ENCODE peak calls at places on chromosomes 2 and 18, in five cellular contexts. One of them, this sample, is unnamed.

GRCh38 chr2:118123561-118124232 is 35.4 kb downstream of the INSIG2 start:
- DNase-seq in LNCaP clone FGC: peak; percentile 81
- DNase-seq in activated CD8-positive, alpha-beta T cell treated with anti-CD3 and anti-CD28 coated beads for 36 hours: no peak
- DNase-seq in neural crest cell: no peak
- DNase-seq in HFFc6: peak; percentile 96
- DNase-seq in this sample: no peak

GRCh38 chr18:23828426-23828825 is 139.2 kb downstream of the LAMA3 start:
- DNase-seq in LNCaP clone FGC: no peak
- DNase-seq in activated CD8-positive, alpha-beta T cell treated with anti-CD3 and anti-CD28 coated beads for 36 hours: peak; percentile 64
- DNase-seq in neural crest cell: no peak
- DNase-seq in HFFc6: peak; percentile 60
- DNase-seq in this sample: peak; percentile 63

GRCh38 chr18:48990497-48991298 is 39.9 kb upstream of the SMAD7 start:
- DNase-seq in LNCaP clone FGC: no peak
- DNase-seq in activated CD8-positive, alpha-beta T cell treated with anti-CD3 and anti-CD28 coated beads for 36 hours: no peak
- DNase-seq in neural crest cell: no peak
- DNase-seq in HFFc6: peak; percentile 68
- DNase-seq in this sample: no peak

GRCh38 chr2:223051580-223052375 is at the start of gene KCNE4:
- DNase-seq in LNCaP clone FGC: no peak
- DNase-seq in activated CD8-positive, alpha-beta T cell treated with anti-CD3 and anti-CD28 coated beads for 36 hours: no peak
- DNase-seq in neural crest cell: no peak
- DNase-seq in HFFc6: peak; percentile 72
- DNase-seq in this sample: no peak

GRCh38 chr18:68406761-68407160 is 308.1 kb downstream of the TMX3 start:
- DNase-seq in LNCaP clone FGC: peak; percentile 21
- DNase-seq in activated CD8-positive, alpha-beta T cell treated with anti-CD3 and anti-CD28 coated beads for 36 hours: no peak
- DNase-seq in neural crest cell: no peak
- DNase-seq in HFFc6: no peak
- DNase-seq in this sample: no peak

GRCh38 chr18:59359576-59359952 is 499 bp upstream of the LMAN1 start:
- DNase-seq in LNCaP clone FGC: no peak
- DNase-seq in activated CD8-positive, alpha-beta T cell treated with anti-CD3 and anti-CD28 coated beads for 36 hours: no peak
- DNase-seq in neural crest cell: no peak
- DNase-seq in HFFc6: no peak
- DNase-seq in this sample: no peak

GRCh38 chr2:57516740-57517340 is 529.8 kb upstream of the VRK2 start:
- DNase-seq in LNCaP clone FGC: no peak
- DNase-seq in activated CD8-positive, alpha-beta T cell treated with anti-CD3 and anti-CD28 coated beads for 36 hours: no peak
- DNase-seq in neural crest cell: no peak
- DNase-seq in HFFc6: peak; percentile 58
- DNase-seq in this sample: peak; percentile 47

GRCh38 chr2:95272781-95273180 is 1.5 kb upstream of the PROM2 start:
- DNase-seq in LNCaP clone FGC: no peak
- DNase-seq in activated CD8-positive, alpha-beta T cell treated with anti-CD3 and anti-CD28 coated beads for 36 hours: no peak
- DNase-seq in neural crest cell: no peak
- DNase-seq in HFFc6: no peak
- DNase-seq in this sample: no peak

GRCh38 chr18:31857516-31858106 is 85.3 kb downstream of the TRAPPC8 start:
- DNase-seq in LNCaP clone FGC: no peak
- DNase-seq in activated CD8-positive, alpha-beta T cell treated with anti-CD3 and anti-CD28 coated beads for 36 hours: no peak
- DNase-seq in neural crest cell: no peak
- DNase-seq in HFFc6: no peak
- DNase-seq in this sample: no peak

GRCh38 chr2:42371621-42372473 is 10.8 kb upstream of the COX7A2L start:
- DNase-seq in LNCaP clone FGC: no peak
- DNase-seq in activated CD8-positive, alpha-beta T cell treated with anti-CD3 and anti-CD28 coated beads for 36 hours: no peak
- DNase-seq in neural crest cell: no peak
- DNase-seq in HFFc6: no peak
- DNase-seq in this sample: no peak

GRCh38 chr2:19801367-19802087 is 100.3 kb downstream of the TTC32 start:
- DNase-seq in LNCaP clone FGC: no peak
- DNase-seq in activated CD8-positive, alpha-beta T cell treated with anti-CD3 and anti-CD28 coated beads for 36 hours: no peak
- DNase-seq in neural crest cell: no peak
- DNase-seq in HFFc6: peak; percentile 95
- DNase-seq in this sample: no peak

GRCh38 chr2:108823286-108823685 is 36.7 kb downstream of the CCDC138 start:
- DNase-seq in LNCaP clone FGC: no peak
- DNase-seq in activated CD8-positive, alpha-beta T cell treated with anti-CD3 and anti-CD28 coated beads for 36 hours: no peak
- DNase-seq in neural crest cell: no peak
- DNase-seq in HFFc6: no peak
- DNase-seq in this sample: no peak

GRCh38 chr2:219073413-219074129 is 12.8 kb upstream of the IHH start:
- DNase-seq in LNCaP clone FGC: peak; percentile 34
- DNase-seq in activated CD8-positive, alpha-beta T cell treated with anti-CD3 and anti-CD28 coated beads for 36 hours: peak; percentile 43
- DNase-seq in neural crest cell: peak; percentile 35
- DNase-seq in HFFc6: peak; percentile 52
- DNase-seq in this sample: peak; percentile 65

GRCh38 chr2:165455940-165456479 is 13.5 kb upstream of the CSRNP3 start:
- DNase-seq in LNCaP clone FGC: no peak
- DNase-seq in activated CD8-positive, alpha-beta T cell treated with anti-CD3 and anti-CD28 coated beads for 36 hours: no peak
- DNase-seq in neural crest cell: no peak
- DNase-seq in HFFc6: no peak
- DNase-seq in this sample: no peak

GRCh38 chr2:146940016-146940685 is 904.7 kb upstream of the ACVR2A start:
- DNase-seq in LNCaP clone FGC: no peak
- DNase-seq in activated CD8-positive, alpha-beta T cell treated with anti-CD3 and anti-CD28 coated beads for 36 hours: no peak
- DNase-seq in neural crest cell: no peak
- DNase-seq in HFFc6: no peak
- DNase-seq in this sample: no peak

GRCh38 chr2:155223781-155224406 is 525.4 kb downstream of the KCNJ3 start:
- DNase-seq in LNCaP clone FGC: no peak
- DNase-seq in activated CD8-positive, alpha-beta T cell treated with anti-CD3 and anti-CD28 coated beads for 36 hours: no peak
- DNase-seq in neural crest cell: no peak
- DNase-seq in HFFc6: no peak
- DNase-seq in this sample: peak; percentile 20

GRCh38 chr2:45302011-45302325 is 292.7 kb upstream of the SIX2 start:
- DNase-seq in LNCaP clone FGC: no peak
- DNase-seq in activated CD8-positive, alpha-beta T cell treated with anti-CD3 and anti-CD28 coated beads for 36 hours: no peak
- DNase-seq in neural crest cell: no peak
- DNase-seq in HFFc6: no peak
- DNase-seq in this sample: no peak

GRCh38 chr2:42560886-42561285 is 7.5 kb upstream of the MTA3 start:
- DNase-seq in LNCaP clone FGC: no peak
- DNase-seq in activated CD8-positive, alpha-beta T cell treated with anti-CD3 and anti-CD28 coated beads for 36 hours: no peak
- DNase-seq in neural crest cell: no peak
- DNase-seq in HFFc6: no peak
- DNase-seq in this sample: no peak

GRCh38 chr2:55111570-55112228 is 61.4 kb upstream of the RTN4 start:
- DNase-seq in LNCaP clone FGC: no peak
- DNase-seq in activated CD8-positive, alpha-beta T cell treated with anti-CD3 and anti-CD28 coated beads for 36 hours: no peak
- DNase-seq in neural crest cell: no peak
- DNase-seq in HFFc6: peak; percentile 85
- DNase-seq in this sample: no peak

GRCh38 chr2:225122582-225123486 is 80.6 kb upstream of the DOCK10 start:
- DNase-seq in LNCaP clone FGC: peak; percentile 2
- DNase-seq in activated CD8-positive, alpha-beta T cell treated with anti-CD3 and anti-CD28 coated beads for 36 hours: peak; percentile 54
- DNase-seq in neural crest cell: peak; percentile 29
- DNase-seq in HFFc6: peak; percentile 48
- DNase-seq in this sample: peak; percentile 13

GRCh38 chr2:97669448-97669847 is at the start of gene C2orf92:
- DNase-seq in LNCaP clone FGC: no peak
- DNase-seq in activated CD8-positive, alpha-beta T cell treated with anti-CD3 and anti-CD28 coated beads for 36 hours: no peak
- DNase-seq in neural crest cell: no peak
- DNase-seq in HFFc6: no peak
- DNase-seq in this sample: no peak

GRCh38 chr18:9741821-9742541 is 33.9 kb downstream of the RAB31 start:
- DNase-seq in LNCaP clone FGC: no peak
- DNase-seq in activated CD8-positive, alpha-beta T cell treated with anti-CD3 and anti-CD28 coated beads for 36 hours: no peak
- DNase-seq in neural crest cell: peak; percentile 35
- DNase-seq in HFFc6: no peak
- DNase-seq in this sample: no peak

GRCh38 chr2:29000481-29000880 is 19.4 kb downstream of the TOGARAM2 start:
- DNase-seq in LNCaP clone FGC: no peak
- DNase-seq in activated CD8-positive, alpha-beta T cell treated with anti-CD3 and anti-CD28 coated beads for 36 hours: peak; percentile 54
- DNase-seq in neural crest cell: no peak
- DNase-seq in HFFc6: no peak
- DNase-seq in this sample: peak; percentile 84
- TF ChIP-seq CTCF in LNCaP clone FGC: no peak
- TF ChIP-seq CTCF in activated CD8-positive, alpha-beta T cell treated with anti-CD3 and anti-CD28 coated beads for 36 hours: no peak
- TF ChIP-seq CTCF in neural crest cell: no peak
- TF ChIP-seq CTCF in HFFc6: no peak
- TF ChIP-seq CTCF in this sample: no peak

DNA sequence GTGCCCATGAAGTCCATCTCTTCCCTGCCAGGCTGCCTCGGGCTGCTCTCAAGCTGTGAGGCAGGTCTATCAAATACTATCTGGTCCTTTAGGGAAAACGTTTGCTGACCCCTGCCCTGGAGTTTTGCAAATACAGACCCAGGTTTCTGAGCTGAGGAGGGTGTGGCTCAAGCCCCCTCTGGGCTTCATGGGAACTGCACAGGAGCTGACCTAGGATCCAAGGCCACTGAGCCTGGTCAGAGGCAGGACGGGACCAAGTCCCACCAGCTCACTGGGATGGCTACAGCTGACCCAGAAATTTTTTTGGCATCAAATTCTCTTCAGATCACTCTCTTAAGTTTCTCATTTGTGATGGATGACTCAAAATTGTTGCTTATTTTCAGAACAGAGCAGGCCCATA is 14.1 kb downstream of the ZNF516 start:
- DNase-seq in LNCaP clone FGC: no peak
- DNase-seq in activated CD8-positive, alpha-beta T cell treated with anti-CD3 and anti-CD28 coated beads for 36 hours: no peak
- DNase-seq in neural crest cell: no peak
- DNase-seq in HFFc6: no peak
- DNase-seq in this sample: no peak
- TF ChIP-seq CTCF in LNCaP clone FGC: no peak
- TF ChIP-seq CTCF in activated CD8-positive, alpha-beta T cell treated with anti-CD3 and anti-CD28 coated beads for 36 hours: no peak
- TF ChIP-seq CTCF in neural crest cell: peak; percentile 45
- TF ChIP-seq CTCF in HFFc6: peak; percentile 55
- TF ChIP-seq CTCF in this sample: no peak

DNA sequence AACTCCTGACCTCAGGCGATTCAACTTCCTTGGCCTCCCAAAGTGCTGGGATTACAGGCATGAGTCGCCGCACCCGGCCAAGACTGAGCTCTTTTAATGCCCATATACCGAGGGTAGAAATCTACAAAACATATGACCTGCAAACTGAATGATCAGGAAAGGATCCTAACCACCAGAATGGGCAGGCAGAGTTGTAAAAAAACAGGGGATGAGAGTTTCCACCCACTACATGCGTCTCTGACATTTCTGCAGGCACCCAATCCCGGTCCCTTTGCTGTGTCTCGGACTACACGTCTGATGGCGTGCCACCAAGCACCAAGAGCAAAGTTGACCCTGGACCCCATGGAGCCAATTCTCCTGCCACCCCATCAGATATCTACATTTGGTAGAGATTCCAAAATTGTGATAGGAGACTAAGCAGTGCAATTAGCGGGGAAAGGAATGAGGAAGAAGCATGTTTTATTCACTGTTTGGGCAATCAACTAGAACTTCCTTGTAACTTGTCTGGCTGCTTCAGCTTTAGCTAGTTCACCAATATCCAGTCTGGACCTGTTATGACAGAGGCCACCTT is 74.1 kb downstream of the ATP8B1 start:
- DNase-seq in LNCaP clone FGC: no peak
- DNase-seq in activated CD8-positive, alpha-beta T cell treated with anti-CD3 and anti-CD28 coated beads for 36 hours: no peak
- DNase-seq in neural crest cell: no peak
- DNase-seq in HFFc6: peak; percentile 21
- DNase-seq in this sample: no peak
- TF ChIP-seq CTCF in LNCaP clone FGC: no peak
- TF ChIP-seq CTCF in activated CD8-positive, alpha-beta T cell treated with anti-CD3 and anti-CD28 coated beads for 36 hours: no peak
- TF ChIP-seq CTCF in neural crest cell: no peak
- TF ChIP-seq CTCF in HFFc6: no peak
- TF ChIP-seq CTCF in this sample: no peak

GRCh38 chr2:173749315-173749714 is 215.9 kb downstream of the SP3 start:
- DNase-seq in LNCaP clone FGC: peak; percentile 17
- DNase-seq in activated CD8-positive, alpha-beta T cell treated with anti-CD3 and anti-CD28 coated beads for 36 hours: no peak
- DNase-seq in neural crest cell: no peak
- DNase-seq in HFFc6: peak; percentile 27
- DNase-seq in this sample: no peak
- TF ChIP-seq CTCF in LNCaP clone FGC: peak; percentile 50
- TF ChIP-seq CTCF in activated CD8-positive, alpha-beta T cell treated with anti-CD3 and anti-CD28 coated beads for 36 hours: no peak
- TF ChIP-seq CTCF in neural crest cell: peak; percentile 39
- TF ChIP-seq CTCF in HFFc6: peak; percentile 74
- TF ChIP-seq CTCF in this sample: no peak

GRCh38 chr2:23478933-23479683 is 94.1 kb downstream of the KLHL29 start:
- DNase-seq in LNCaP clone FGC: no peak
- DNase-seq in activated CD8-positive, alpha-beta T cell treated with anti-CD3 and anti-CD28 coated beads for 36 hours: no peak
- DNase-seq in neural crest cell: no peak
- DNase-seq in HFFc6: no peak
- DNase-seq in this sample: no peak
- TF ChIP-seq CTCF in LNCaP clone FGC: no peak
- TF ChIP-seq CTCF in activated CD8-positive, alpha-beta T cell treated with anti-CD3 and anti-CD28 coated beads for 36 hours: no peak
- TF ChIP-seq CTCF in neural crest cell: no peak
- TF ChIP-seq CTCF in HFFc6: no peak
- TF ChIP-seq CTCF in this sample: no peak

GRCh38 chr18:76528477-76529432 is 33.7 kb upstream of the ZNF516 start:
- DNase-seq in LNCaP clone FGC: no peak
- DNase-seq in activated CD8-positive, alpha-beta T cell treated with anti-CD3 and anti-CD28 coated beads for 36 hours: peak; percentile 43
- DNase-seq in neural crest cell: peak; percentile 14
- DNase-seq in HFFc6: peak; percentile 33
- DNase-seq in this sample: no peak
- TF ChIP-seq CTCF in LNCaP clone FGC: no peak
- TF ChIP-seq CTCF in activated CD8-positive, alpha-beta T cell treated with anti-CD3 and anti-CD28 coated beads for 36 hours: no peak
- TF ChIP-seq CTCF in neural crest cell: no peak
- TF ChIP-seq CTCF in HFFc6: peak; percentile 31
- TF ChIP-seq CTCF in this sample: no peak

DNA sequence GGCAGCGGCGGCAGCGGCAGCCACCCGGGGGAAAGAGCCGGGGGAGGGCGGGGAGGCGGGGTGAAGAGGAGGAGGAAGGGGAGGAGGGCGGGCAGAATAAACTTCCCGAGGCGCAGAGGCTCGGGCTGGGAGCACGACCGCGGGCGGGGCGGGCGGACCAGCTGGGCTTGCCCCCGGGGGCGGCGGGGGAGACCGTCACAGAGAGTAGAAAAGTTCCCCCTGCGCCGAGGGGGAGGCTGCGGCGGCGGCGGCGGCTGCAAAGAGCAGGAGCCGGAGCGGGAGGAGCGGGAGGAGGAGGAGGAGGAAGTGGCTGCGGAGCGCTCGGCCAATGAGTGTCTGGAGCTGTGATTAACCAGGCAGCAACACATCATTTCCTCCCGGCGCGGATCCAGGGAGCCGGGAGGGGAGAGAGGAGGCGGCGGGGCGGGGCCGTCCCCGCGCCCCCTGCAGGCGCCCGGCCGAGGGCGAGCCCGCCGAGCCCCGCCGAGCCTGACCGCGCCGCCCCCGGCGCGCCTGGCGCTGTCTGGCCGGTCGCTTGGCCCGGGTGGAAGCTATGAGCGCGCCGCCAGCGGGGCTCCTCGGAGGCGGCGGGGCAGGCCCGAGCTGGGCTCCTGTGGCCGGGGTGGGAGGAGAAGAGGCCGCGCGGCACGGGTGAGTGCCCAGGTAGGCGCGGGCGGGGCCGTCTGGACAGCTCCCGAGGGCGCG is at the start of gene ACVR1:
- DNase-seq in LNCaP clone FGC: peak; percentile 89
- DNase-seq in activated CD8-positive, alpha-beta T cell treated with anti-CD3 and anti-CD28 coated beads for 36 hours: peak; percentile 89
- DNase-seq in neural crest cell: peak; percentile 76
- DNase-seq in HFFc6: peak; percentile 96
- DNase-seq in this sample: peak; percentile 86
- TF ChIP-seq CTCF in LNCaP clone FGC: peak; percentile 14
- TF ChIP-seq CTCF in activated CD8-positive, alpha-beta T cell treated with anti-CD3 and anti-CD28 coated beads for 36 hours: no peak
- TF ChIP-seq CTCF in neural crest cell: peak; percentile 43
- TF ChIP-seq CTCF in HFFc6: peak; percentile 45
- TF ChIP-seq CTCF in this sample: peak; percentile 39

DNA sequence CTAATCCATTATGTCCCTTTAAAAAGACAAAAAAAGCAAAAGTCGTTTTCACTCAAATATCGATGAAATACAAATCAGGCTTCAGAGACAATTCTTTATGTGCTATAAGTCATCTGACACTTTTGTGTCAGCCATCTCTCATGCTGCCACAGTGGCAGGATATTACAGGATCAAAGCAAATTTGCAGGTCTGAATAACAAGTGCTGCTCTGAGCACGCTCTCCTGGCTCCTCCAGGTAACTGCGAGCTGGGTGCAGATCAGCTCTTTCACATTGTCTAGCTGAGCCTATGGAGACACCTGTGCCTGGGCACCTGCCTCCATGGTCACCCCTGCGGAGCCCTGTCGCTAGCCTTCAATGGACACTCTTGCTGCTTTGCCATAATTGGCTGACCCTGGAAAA is 250.2 kb upstream of the RAB12 start:
- DNase-seq in LNCaP clone FGC: no peak
- DNase-seq in activated CD8-positive, alpha-beta T cell treated with anti-CD3 and anti-CD28 coated beads for 36 hours: no peak
- DNase-seq in neural crest cell: no peak
- DNase-seq in HFFc6: no peak
- DNase-seq in this sample: no peak
- TF ChIP-seq CTCF in LNCaP clone FGC: peak; percentile 40
- TF ChIP-seq CTCF in activated CD8-positive, alpha-beta T cell treated with anti-CD3 and anti-CD28 coated beads for 36 hours: no peak
- TF ChIP-seq CTCF in neural crest cell: no peak
- TF ChIP-seq CTCF in HFFc6: no peak
- TF ChIP-seq CTCF in this sample: no peak

This sample was measured in GM13977.